ENCODE peak calls at places on chromosomes 13 and 19, in six cellular contexts. P, E, H, R, B and U are unnamed samples.

GRCh38 chr19:12478234-12478941 is 6.2 kb downstream of the ZNF709 start:
- DNase-seq in P (no peak), E (no peak), H (no peak), R (no peak), B (no peak), U (no peak)

GRCh38 chr19:1863638-1864479 is 480 bp upstream of the KLF16 start:
- DNase-seq in P (peak), E (peak), H (peak), R (peak), B (peak), U (no peak)

GRCh38 chr19:29311391-29311790 is 98.4 kb upstream of the UQCRFS1 start:
- DNase-seq in P (no peak), E (no peak), H (no peak), R (no peak), B (no peak), U (no peak)

GRCh38 chr13:49669735-49670309 is 21.5 kb downstream of the EBPL start:
- DNase-seq in P (peak), E (no peak), H (peak), R (peak), B (peak), U (peak)

GRCh38 chr19:12784394-12784870 is 6.9 kb upstream of the JUNB start:
- DNase-seq in P (no peak), E (no peak), H (peak), R (peak), B (no peak), U (no peak)

GRCh38 chr13:98927954-98928927 is 49.6 kb downstream of the DOCK9 start:
- DNase-seq in P (no peak), E (no peak), H (no peak), R (peak), B (no peak), U (no peak)

GRCh38 chr19:31139871-31140505 is 209.2 kb downstream of the TSHZ3 start:
- DNase-seq in P (no peak), E (no peak), H (no peak), R (peak), B (no peak), U (peak)

GRCh38 chr13:75307370-75307984 is 174.5 kb downstream of the TBC1D4 start:
- DNase-seq in P (no peak), E (no peak), H (no peak), R (no peak), B (no peak), U (no peak)

GRCh38 chr19:47315125-47315821 is 5.6 kb downstream of the C5AR1 start:
- DNase-seq in P (peak), E (no peak), H (no peak), R (peak), B (peak), U (peak)

GRCh38 chr13:113455384-113455783 is 2.1 kb upstream of the ADPRHL1 start:
- DNase-seq in P (no peak), E (no peak), H (no peak), R (no peak), B (no peak), U (no peak)

GRCh38 chr19:372306-372890 is 27.8 kb upstream of the MIER2 start:
- DNase-seq in P (no peak), E (no peak), H (no peak), R (no peak), B (no peak), U (no peak)

GRCh38 chr13:72648513-72649065 is 78.8 kb downstream of the MZT1 start:
- DNase-seq in P (no peak), E (no peak), H (no peak), R (peak), B (no peak), U (no peak)

GRCh38 chr13:44436589-44437337 is 63.1 kb downstream of the SERP2 start:
- DNase-seq in P (peak), E (peak), H (peak), R (peak), B (peak), U (peak)

GRCh38 chr13:84352946-84353345 is 470.7 kb upstream of the SLITRK1 start:
- DNase-seq in P (no peak), E (no peak), H (no peak), R (no peak), B (no peak), U (no peak)

GRCh38 chr19:51808333-51808986 is 13.5 kb downstream of the FPR3 start:
- DNase-seq in P (no peak), E (no peak), H (no peak), R (peak), B (no peak), U (no peak)

GRCh38 chr19:49205114-49205513 is 47.5 kb downstream of the TRPM4 start:
- DNase-seq in P (no peak), E (no peak), H (no peak), R (no peak), B (no peak), U (no peak)

GRCh38 chr13:37598572-37598971 is at the start of gene POSTN:
- DNase-seq in P (no peak), E (no peak), H (no peak), R (no peak), B (no peak), U (no peak)

GRCh38 chr19:38692458-38693379 is 45.3 kb downstream of the ACTN4 start:
- DNase-seq in P (no peak), E (no peak), H (no peak), R (peak), B (no peak), U (no peak)

GRCh38 chr19:41325947-41326706 is 16.2 kb downstream of the CCDC97 start:
- DNase-seq in P (no peak), E (no peak), H (peak), R (peak), B (peak), U (no peak)

GRCh38 chr13:47216176-47216822 is 319.4 kb upstream of the HTR2A start:
- DNase-seq in P (no peak), E (no peak), H (no peak), R (peak), B (no peak), U (no peak)

GRCh38 chr13:39527961-39528720 is 74.9 kb downstream of the LHFPL6 start:
- DNase-seq in P (peak), E (no peak), H (no peak), R (peak), B (no peak), U (peak)

GRCh38 chr19:50361290-50362029 is 4.0 kb downstream of the NAPSA start:
- DNase-seq in P (no peak), E (no peak), H (peak), R (peak), B (no peak), U (peak)

GRCh38 chr13:110140099-110140498 is 166.9 kb downstream of the COL4A1 start:
- DNase-seq in P (no peak), E (no peak), H (no peak), R (no peak), B (no peak), U (no peak)

GRCh38 chr13:113863511-113864302 is at the start of gene GAS6:
- DNase-seq in P (peak), E (no peak), H (peak), R (peak), B (peak), U (peak)

GRCh38 chr13:41402695-41403511 is 54.4 kb upstream of the RGCC start:
- DNase-seq in P (no peak), E (no peak), H (no peak), R (no peak), B (no peak), U (no peak)

GRCh38 chr19:16336571-16336970 is 11.9 kb downstream of the KLF2 start:
- DNase-seq in P (no peak), E (no peak), H (no peak), R (no peak), B (no peak), U (no peak)

GRCh38 chr19:50415661-50416033 is 3.1 kb upstream of the SPIB start:
- DNase-seq in P (no peak), E (no peak), H (no peak), R (no peak), B (no peak), U (no peak)

GRCh38 chr19:21439372-21439771 is 42.4 kb downstream of the ZNF493 start:
- DNase-seq in P (no peak), E (no peak), H (no peak), R (no peak), B (no peak), U (no peak)

GRCh38 chr13:105806335-105806920 is 729.0 kb downstream of the EFNB2 start:
- DNase-seq in P (no peak), E (no peak), H (no peak), R (no peak), B (no peak), U (no peak)

GRCh38 chr19:16328824-16329482 is 4.3 kb downstream of the KLF2 start:
- DNase-seq in P (no peak), E (peak), H (peak), R (peak), B (no peak), U (peak)